ENCODE peak calls at places on chromosomes 13 and 19, in seven cellular contexts. I is psoas muscle, X is mucosa of descending colon, Q is mammary epithelial cell, U is stomach, G is body of pancreas, L is tibial nerve. N is an unnamed sample.
A peak's percentile ranks its signal among the peaks of the same experiment; 100 is the strongest.

GRCh38 chr19:35868172-35868822 is at the start of gene APLP1:
- DNase-seq in Q (no peak), U (peak; percentile 86), G (peak; percentile 90), L (no peak), I (peak; percentile 68), X (peak; percentile 76), N (peak; percentile 47)

GRCh38 chr19:52138614-52139290 is 986 bp downstream of the ZNF616 start:
- DNase-seq in I (no peak), Q (no peak), U (no peak), X (peak; percentile 40), L (no peak), G (peak; percentile 17), N (no peak)

GRCh38 chr19:37941820-37942515 is 35.0 kb downstream of the SIPA1L3 start:
- DNase-seq in L (no peak), Q (no peak), X (no peak), G (no peak), U (no peak), I (no peak), N (no peak)

GRCh38 chr19:10891360-10892108 is 20.2 kb downstream of the CARM1 start:
- DNase-seq in G (no peak), Q (peak; percentile 76), I (no peak), U (peak; percentile 29), L (no peak), X (peak; percentile 78), N (no peak)

GRCh38 chr13:77185721-77186120 is 141.2 kb downstream of the MYCBP2 start:
- DNase-seq in I (no peak), L (no peak), X (no peak), G (no peak), U (no peak), Q (peak; percentile 66), N (no peak)

GRCh38 chr19:28815257-28815656 is 397.7 kb downstream of the UQCRFS1 start:
- DNase-seq in I (no peak), G (no peak), L (no peak), Q (no peak), X (no peak), U (no peak), N (no peak)

GRCh38 chr19:1052349-1052967 is 12.6 kb downstream of the ABCA7 start:
- DNase-seq in I (no peak), G (no peak), X (no peak), Q (no peak), L (no peak), U (no peak), N (no peak)

GRCh38 chr19:38197937-38198704 is 25.9 kb downstream of the DPF1 start:
- DNase-seq in I (no peak), G (no peak), U (no peak), L (no peak), X (no peak), Q (no peak), N (no peak)

GRCh38 chr19:4579389-4579788 is 19.9 kb upstream of the SEMA6B start:
- DNase-seq in L (no peak), Q (no peak), I (no peak), G (no peak), X (no peak), U (no peak), N (no peak)

GRCh38 chr19:33906578-33907335 is 110.1 kb downstream of the KCTD15 start:
- DNase-seq in X (peak; percentile 37), L (no peak), G (peak; percentile 47), Q (peak; percentile 37), I (no peak), U (no peak), N (no peak)

GRCh38 chr13:75870397-75870801 is 234.3 kb downstream of the LMO7 start:
- DNase-seq in I (no peak), Q (no peak), L (no peak), G (no peak), X (no peak), U (no peak), N (peak; percentile 5)

GRCh38 chr13:108227651-108228272 is 9.6 kb downstream of the ABHD13 start:
- DNase-seq in G (no peak), U (no peak), I (no peak), L (no peak), Q (peak; percentile 5), X (no peak), N (no peak)

GRCh38 chr19:10514211-10515145 is 2.8 kb downstream of the S1PR5 start:
- DNase-seq in I (no peak), X (no peak), Q (no peak), U (no peak), G (no peak), L (no peak), N (no peak)

GRCh38 chr19:46198756-46199155 is 30.8 kb upstream of the IGFL1 start:
- DNase-seq in X (no peak), I (no peak), G (no peak), U (no peak), L (no peak), Q (peak; percentile 86), N (no peak)

GRCh38 chr19:28864577-28865042 is 348.3 kb downstream of the UQCRFS1 start:
- DNase-seq in Q (no peak), L (no peak), U (peak; percentile 82), X (peak; percentile 51), I (no peak), G (peak; percentile 74), N (no peak)

GRCh38 chr13:100176781-100177389 is 88.0 kb downstream of the PCCA start:
- DNase-seq in U (no peak), Q (peak; percentile 5), X (no peak), L (no peak), G (no peak), I (no peak), N (no peak)

GRCh38 chr13:53189162-53189561 is 160.5 kb downstream of the OLFM4 start:
- DNase-seq in G (no peak), I (no peak), U (no peak), Q (no peak), X (no peak), L (no peak), N (no peak)

GRCh38 chr13:109372666-109373065 is 413.7 kb downstream of the IRS2 start:
- DNase-seq in X (no peak), I (no peak), L (no peak), Q (no peak), U (no peak), G (no peak), N (no peak)

GRCh38 chr19:30439271-30439750 is 67.1 kb downstream of the ZNF536 start:
- DNase-seq in Q (no peak), G (no peak), X (no peak), I (no peak), L (no peak), U (no peak), N (no peak)

GRCh38 chr19:35266904-35267817 is 1.6 kb upstream of the USF2 start:
- DNase-seq in G (peak; percentile 58), X (peak; percentile 72), I (peak; percentile 82), U (no peak), L (no peak), Q (no peak), N (peak; percentile 30)

GRCh38 chr13:87123987-87124784 is 547.0 kb upstream of the SLITRK5 start:
- DNase-seq in X (no peak), L (no peak), I (no peak), U (no peak), G (no peak), Q (peak; percentile 98), N (no peak)

GRCh38 chr13:100734194-100734720 is 59.7 kb upstream of the TMTC4 start:
- DNase-seq in X (no peak), Q (no peak), L (no peak), I (no peak), U (no peak), G (no peak), N (no peak)

GRCh38 chr19:21423057-21424041 is 26.4 kb downstream of the ZNF493 start:
- DNase-seq in I (no peak), Q (no peak), L (no peak), X (no peak), G (no peak), U (no peak), N (no peak)

GRCh38 chr19:21422244-21422643 is 25.3 kb downstream of the ZNF493 start:
- DNase-seq in X (no peak), U (no peak), Q (no peak), L (no peak), I (no peak), G (no peak), N (no peak)
- H3K9me3 ChIP-seq in X (peaks cover 95% of the 10 kb centered on the region), U (peaks cover 96% of the 10 kb centered on the region), Q (peaks cover 46% of the 10 kb centered on the region), L (peaks cover 6% of the 10 kb centered on the region), I (peaks cover 82% of the 10 kb centered on the region), G (peaks cover 68% of the 10 kb centered on the region), N (peaks cover 29% of the 10 kb centered on the region)

GRCh38 chr19:16575861-16576689 is 3.9 kb upstream of the SLC35E1 start:
- DNase-seq in Q (no peak), X (no peak), U (no peak), I (no peak), G (no peak), L (no peak), N (no peak)
- H3K9me3 ChIP-seq in Q (no peaks in the 10 kb centered on the region), X (no peaks in the 10 kb centered on the region), U (no peaks in the 10 kb centered on the region), I (no peaks in the 10 kb centered on the region), G (no peaks in the 10 kb centered on the region), L (no peaks in the 10 kb centered on the region), N (no peaks in the 10 kb centered on the region)

GRCh38 chr19:58038688-58039204 is 4.9 kb downstream of the ZSCAN1 start:
- DNase-seq in L (no peak), G (no peak), X (no peak), U (no peak), I (no peak), Q (no peak), N (no peak)
- H3K9me3 ChIP-seq in L (no peaks in the 10 kb centered on the region), G (peaks cover 28% of the 10 kb centered on the region), X (peaks cover 58% of the 10 kb centered on the region), U (peaks cover 100% of the 10 kb centered on the region), I (peaks cover 9% of the 10 kb centered on the region), Q (peaks cover 31% of the 10 kb centered on the region), N (peaks cover 3% of the 10 kb centered on the region)

GRCh38 chr13:19601749-19602725 is 31.4 kb upstream of the MPHOSPH8 start:
- DNase-seq in L (no peak), Q (peak; percentile 48), G (peak; percentile 34), X (peak; percentile 62), U (peak; percentile 37), I (no peak), N (no peak)
- H3K9me3 ChIP-seq in L (no peaks in the 10 kb centered on the region), Q (no peaks in the 10 kb centered on the region), G (no peaks in the 10 kb centered on the region), X (peaks cover 5% of the 10 kb centered on the region), U (peaks cover 7% of the 10 kb centered on the region), I (no peaks in the 10 kb centered on the region), N (peaks cover 4% of the 10 kb centered on the region)

N was measured in T-helper 17 cell.